ENCODE peak calls at places on chromosomes 11 and 22, in ten cellular contexts. One of them, this sample, is unnamed.

GRCh38 chr11:76588455-76589325 is 81.9 kb downstream of the LRRC32 start:
- DNase-seq in astrocyte of the spinal cord: no peak
- DNase-seq in ascending aorta: peak
- DNase-seq in pancreas: peak
- DNase-seq in adrenal gland: peak
- DNase-seq in left lung: peak
- DNase-seq in lower lobe of right lung: peak
- DNase-seq in fibroblast of villous mesenchyme: peak
- DNase-seq in right atrium auricular region: peak
- DNase-seq in vagina: peak
- DNase-seq in this sample: peak

GRCh38 chr11:68990995-68991780 is 10.4 kb upstream of the MRGPRD start:
- DNase-seq in astrocyte of the spinal cord: no peak
- DNase-seq in ascending aorta: no peak
- DNase-seq in pancreas: peak
- DNase-seq in adrenal gland: no peak
- DNase-seq in left lung: peak
- DNase-seq in lower lobe of right lung: peak
- DNase-seq in fibroblast of villous mesenchyme: no peak
- DNase-seq in right atrium auricular region: no peak
- DNase-seq in vagina: peak
- DNase-seq in this sample: no peak

GRCh38 chr22:44615146-44615545 is 86.9 kb upstream of the PRR5 start:
- DNase-seq in astrocyte of the spinal cord: no peak
- DNase-seq in ascending aorta: no peak
- DNase-seq in pancreas: no peak
- DNase-seq in adrenal gland: no peak
- DNase-seq in left lung: no peak
- DNase-seq in lower lobe of right lung: peak
- DNase-seq in fibroblast of villous mesenchyme: no peak
- DNase-seq in right atrium auricular region: no peak
- DNase-seq in vagina: no peak
- DNase-seq in this sample: no peak

GRCh38 chr22:43580351-43580750 is 168.5 kb downstream of the MPPED1 start:
- DNase-seq in astrocyte of the spinal cord: no peak
- DNase-seq in ascending aorta: no peak
- DNase-seq in pancreas: no peak
- DNase-seq in adrenal gland: no peak
- DNase-seq in left lung: no peak
- DNase-seq in lower lobe of right lung: no peak
- DNase-seq in fibroblast of villous mesenchyme: no peak
- DNase-seq in right atrium auricular region: no peak
- DNase-seq in vagina: no peak
- DNase-seq in this sample: no peak

GRCh38 chr22:23764931-23765881 is 2.4 kb downstream of the C22orf15 start:
- DNase-seq in astrocyte of the spinal cord: no peak
- DNase-seq in ascending aorta: no peak
- DNase-seq in pancreas: no peak
- DNase-seq in adrenal gland: peak
- DNase-seq in left lung: no peak
- DNase-seq in lower lobe of right lung: no peak
- DNase-seq in fibroblast of villous mesenchyme: no peak
- DNase-seq in right atrium auricular region: no peak
- DNase-seq in vagina: no peak
- DNase-seq in this sample: no peak

GRCh38 chr22:40509401-40510134 is 127.0 kb downstream of the MRTFA start:
- DNase-seq in astrocyte of the spinal cord: peak
- DNase-seq in ascending aorta: no peak
- DNase-seq in pancreas: no peak
- DNase-seq in adrenal gland: peak
- DNase-seq in left lung: peak
- DNase-seq in lower lobe of right lung: no peak
- DNase-seq in fibroblast of villous mesenchyme: peak
- DNase-seq in right atrium auricular region: no peak
- DNase-seq in vagina: no peak
- DNase-seq in this sample: no peak

GRCh38 chr11:898160-898517 is 12.5 kb downstream of the CHID1 start:
- DNase-seq in astrocyte of the spinal cord: peak
- DNase-seq in ascending aorta: no peak
- DNase-seq in pancreas: no peak
- DNase-seq in adrenal gland: no peak
- DNase-seq in left lung: no peak
- DNase-seq in lower lobe of right lung: no peak
- DNase-seq in fibroblast of villous mesenchyme: peak
- DNase-seq in right atrium auricular region: no peak
- DNase-seq in vagina: no peak
- DNase-seq in this sample: no peak

GRCh38 chr11:111624602-111625001 is 22.4 kb downstream of the SIK2 start:
- DNase-seq in astrocyte of the spinal cord: no peak
- DNase-seq in ascending aorta: no peak
- DNase-seq in pancreas: no peak
- DNase-seq in adrenal gland: no peak
- DNase-seq in left lung: no peak
- DNase-seq in lower lobe of right lung: no peak
- DNase-seq in fibroblast of villous mesenchyme: peak
- DNase-seq in right atrium auricular region: no peak
- DNase-seq in vagina: no peak
- DNase-seq in this sample: no peak

GRCh38 chr11:2137202-2138071 is 1.8 kb downstream of the IGF2 start:
- DNase-seq in astrocyte of the spinal cord: peak
- DNase-seq in ascending aorta: no peak
- DNase-seq in pancreas: peak
- DNase-seq in adrenal gland: peak
- DNase-seq in left lung: no peak
- DNase-seq in lower lobe of right lung: peak
- DNase-seq in fibroblast of villous mesenchyme: peak
- DNase-seq in right atrium auricular region: peak
- DNase-seq in vagina: no peak
- DNase-seq in this sample: no peak

GRCh38 chr11:3929232-3929631 is 73.8 kb downstream of the STIM1 start:
- DNase-seq in astrocyte of the spinal cord: no peak
- DNase-seq in ascending aorta: no peak
- DNase-seq in pancreas: no peak
- DNase-seq in adrenal gland: no peak
- DNase-seq in left lung: no peak
- DNase-seq in lower lobe of right lung: no peak
- DNase-seq in fibroblast of villous mesenchyme: no peak
- DNase-seq in right atrium auricular region: no peak
- DNase-seq in vagina: no peak
- DNase-seq in this sample: no peak

GRCh38 chr11:27694992-27695391 is 5.3 kb downstream of the BDNF start:
- DNase-seq in astrocyte of the spinal cord: peak
- DNase-seq in ascending aorta: no peak
- DNase-seq in pancreas: no peak
- DNase-seq in adrenal gland: no peak
- DNase-seq in left lung: no peak
- DNase-seq in lower lobe of right lung: no peak
- DNase-seq in fibroblast of villous mesenchyme: no peak
- DNase-seq in right atrium auricular region: no peak
- DNase-seq in vagina: no peak
- DNase-seq in this sample: no peak

GRCh38 chr11:113796663-113797259 is 17.2 kb downstream of the CLDN25 start:
- DNase-seq in astrocyte of the spinal cord: peak
- DNase-seq in ascending aorta: no peak
- DNase-seq in pancreas: no peak
- DNase-seq in adrenal gland: peak
- DNase-seq in left lung: no peak
- DNase-seq in lower lobe of right lung: no peak
- DNase-seq in fibroblast of villous mesenchyme: peak
- DNase-seq in right atrium auricular region: no peak
- DNase-seq in vagina: no peak
- DNase-seq in this sample: peak

GRCh38 chr11:19344661-19345518 is 104.1 kb upstream of the E2F8 start:
- DNase-seq in astrocyte of the spinal cord: peak
- DNase-seq in ascending aorta: no peak
- DNase-seq in pancreas: peak
- DNase-seq in adrenal gland: no peak
- DNase-seq in left lung: no peak
- DNase-seq in lower lobe of right lung: peak
- DNase-seq in fibroblast of villous mesenchyme: peak
- DNase-seq in right atrium auricular region: no peak
- DNase-seq in vagina: no peak
- DNase-seq in this sample: peak

GRCh38 chr11:100866453-100866852 is 179.4 kb downstream of the ARHGAP42 start:
- DNase-seq in astrocyte of the spinal cord: no peak
- DNase-seq in ascending aorta: no peak
- DNase-seq in pancreas: no peak
- DNase-seq in adrenal gland: no peak
- DNase-seq in left lung: no peak
- DNase-seq in lower lobe of right lung: no peak
- DNase-seq in fibroblast of villous mesenchyme: no peak
- DNase-seq in right atrium auricular region: no peak
- DNase-seq in vagina: no peak
- DNase-seq in this sample: peak

GRCh38 chr11:62025429-62026105 is 58.1 kb upstream of the FTH1 start:
- DNase-seq in astrocyte of the spinal cord: peak
- DNase-seq in ascending aorta: peak
- DNase-seq in pancreas: no peak
- DNase-seq in adrenal gland: peak
- DNase-seq in left lung: peak
- DNase-seq in lower lobe of right lung: peak
- DNase-seq in fibroblast of villous mesenchyme: peak
- DNase-seq in right atrium auricular region: peak
- DNase-seq in vagina: peak
- DNase-seq in this sample: peak

GRCh38 chr11:34749666-34750659 is 129.1 kb downstream of the EHF start:
- DNase-seq in astrocyte of the spinal cord: peak
- DNase-seq in ascending aorta: peak
- DNase-seq in pancreas: no peak
- DNase-seq in adrenal gland: peak
- DNase-seq in left lung: peak
- DNase-seq in lower lobe of right lung: peak
- DNase-seq in fibroblast of villous mesenchyme: peak
- DNase-seq in right atrium auricular region: peak
- DNase-seq in vagina: no peak
- DNase-seq in this sample: no peak

GRCh38 chr22:46061124-46061410 is 84.1 kb upstream of the WNT7B start:
- DNase-seq in astrocyte of the spinal cord: no peak
- DNase-seq in ascending aorta: no peak
- DNase-seq in pancreas: no peak
- DNase-seq in adrenal gland: no peak
- DNase-seq in left lung: no peak
- DNase-seq in lower lobe of right lung: no peak
- DNase-seq in fibroblast of villous mesenchyme: no peak
- DNase-seq in right atrium auricular region: no peak
- DNase-seq in vagina: no peak
- DNase-seq in this sample: no peak

GRCh38 chr11:44658451-44658850 is 68.3 kb upstream of the TSPAN18 start:
- DNase-seq in astrocyte of the spinal cord: no peak
- DNase-seq in ascending aorta: no peak
- DNase-seq in pancreas: no peak
- DNase-seq in adrenal gland: peak
- DNase-seq in left lung: no peak
- DNase-seq in lower lobe of right lung: no peak
- DNase-seq in fibroblast of villous mesenchyme: peak
- DNase-seq in right atrium auricular region: peak
- DNase-seq in vagina: no peak
- DNase-seq in this sample: peak
- TF ChIP-seq CTCF in astrocyte of the spinal cord: peak
- TF ChIP-seq CTCF in ascending aorta: no peak
- TF ChIP-seq CTCF in pancreas: no peak
- TF ChIP-seq CTCF in adrenal gland: no peak
- TF ChIP-seq CTCF in left lung: no peak
- TF ChIP-seq CTCF in lower lobe of right lung: peak
- TF ChIP-seq CTCF in fibroblast of villous mesenchyme: peak
- TF ChIP-seq CTCF in right atrium auricular region: peak
- TF ChIP-seq CTCF in vagina: no peak
- TF ChIP-seq CTCF in this sample: peak

DNA sequence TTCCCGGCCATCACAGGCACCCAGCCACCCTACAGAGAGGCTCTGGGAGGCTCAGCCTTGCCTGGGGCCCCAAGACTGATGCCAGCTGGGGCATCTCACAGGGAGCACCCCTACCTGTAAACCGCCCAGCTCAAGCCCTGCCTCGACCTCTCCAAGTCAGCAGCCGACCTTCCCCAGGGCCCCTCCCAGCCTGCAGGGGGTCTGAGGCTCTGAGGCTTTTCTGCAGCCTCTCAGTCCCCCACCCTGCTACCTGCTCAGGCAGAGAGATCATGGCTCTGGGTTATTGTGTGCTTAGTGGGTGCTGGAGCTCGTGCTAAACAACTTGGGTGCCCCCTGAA is 23.1 kb upstream of the RTN4R start:
- DNase-seq in astrocyte of the spinal cord: no peak
- DNase-seq in ascending aorta: no peak
- DNase-seq in pancreas: no peak
- DNase-seq in adrenal gland: no peak
- DNase-seq in left lung: no peak
- DNase-seq in lower lobe of right lung: no peak
- DNase-seq in fibroblast of villous mesenchyme: no peak
- DNase-seq in right atrium auricular region: no peak
- DNase-seq in vagina: no peak
- DNase-seq in this sample: no peak
- H3K4me3 ChIP-seq in astrocyte of the spinal cord: no peak
- H3K4me3 ChIP-seq in ascending aorta: no peak
- H3K4me3 ChIP-seq in pancreas: no peak
- H3K4me3 ChIP-seq in adrenal gland: no peak
- H3K4me3 ChIP-seq in left lung: no peak
- H3K4me3 ChIP-seq in lower lobe of right lung: no peak
- H3K4me3 ChIP-seq in fibroblast of villous mesenchyme: no peak
- H3K4me3 ChIP-seq in right atrium auricular region: no peak
- H3K4me3 ChIP-seq in vagina: no peak
- H3K4me3 ChIP-seq in this sample: no peak

GRCh38 chr11:96315476-96315875 is 27.5 kb downstream of the MAML2 start:
- DNase-seq in astrocyte of the spinal cord: no peak
- DNase-seq in ascending aorta: no peak
- DNase-seq in pancreas: no peak
- DNase-seq in adrenal gland: no peak
- DNase-seq in left lung: no peak
- DNase-seq in lower lobe of right lung: no peak
- DNase-seq in fibroblast of villous mesenchyme: no peak
- DNase-seq in right atrium auricular region: no peak
- DNase-seq in vagina: no peak
- DNase-seq in this sample: no peak
- TF ChIP-seq CTCF in astrocyte of the spinal cord: no peak
- TF ChIP-seq CTCF in ascending aorta: no peak
- TF ChIP-seq CTCF in pancreas: no peak
- TF ChIP-seq CTCF in adrenal gland: no peak
- TF ChIP-seq CTCF in left lung: no peak
- TF ChIP-seq CTCF in lower lobe of right lung: no peak
- TF ChIP-seq CTCF in fibroblast of villous mesenchyme: no peak
- TF ChIP-seq CTCF in right atrium auricular region: no peak
- TF ChIP-seq CTCF in vagina: no peak
- TF ChIP-seq CTCF in this sample: no peak

GRCh38 chr11:119730347-119730613 is 1.3 kb upstream of the NECTIN1 start:
- DNase-seq in astrocyte of the spinal cord: no peak
- DNase-seq in ascending aorta: no peak
- DNase-seq in pancreas: no peak
- DNase-seq in adrenal gland: no peak
- DNase-seq in left lung: no peak
- DNase-seq in lower lobe of right lung: no peak
- DNase-seq in fibroblast of villous mesenchyme: no peak
- DNase-seq in right atrium auricular region: no peak
- DNase-seq in vagina: no peak
- DNase-seq in this sample: no peak
- H3K4me3 ChIP-seq in astrocyte of the spinal cord: no peak
- H3K4me3 ChIP-seq in ascending aorta: peak
- H3K4me3 ChIP-seq in pancreas: peak
- H3K4me3 ChIP-seq in adrenal gland: no peak
- H3K4me3 ChIP-seq in left lung: peak
- H3K4me3 ChIP-seq in lower lobe of right lung: peak
- H3K4me3 ChIP-seq in fibroblast of villous mesenchyme: peak
- H3K4me3 ChIP-seq in right atrium auricular region: peak
- H3K4me3 ChIP-seq in vagina: peak
- H3K4me3 ChIP-seq in this sample: peak

This sample was measured in GM12865.